ENCODE peak calls at places on chromosome 22, in eight cellular contexts. D, Z, M, S, Y, F, X and W are unnamed samples. For H3K36me3, the result is how much of the 10 kb centered on the place peaks cover.

GRCh38 chr22:27801197-27801615 is 350 bp downstream of the MN1 start:
- DNase-seq in Z (peak), X (peak), D (no peak), M (no peak), F (peak), Y (peak), S (peak), W (no peak)

GRCh38 chr22:38641476-38641875 is 14.7 kb downstream of the FAM227A start:
- DNase-seq in S (no peak), Z (no peak), Y (no peak), F (no peak), X (no peak), M (no peak), D (no peak), W (no peak)

GRCh38 chr22:40406063-40406890 is 35.9 kb downstream of the SGSM3 start:
- DNase-seq in X (no peak), S (peak), F (no peak), Y (no peak), M (no peak), D (peak), Z (no peak), W (no peak)

GRCh38 chr22:35575116-35575748 is 34.6 kb downstream of the RASD2 start:
- DNase-seq in S (no peak), X (no peak), D (no peak), F (peak), Z (no peak), M (no peak), Y (no peak), W (no peak)

GRCh38 chr22:47878460-47878859 is 1116.0 kb downstream of the TBC1D22A start:
- DNase-seq in M (peak), D (no peak), Y (no peak), X (no peak), Z (no peak), S (no peak), F (no peak), W (no peak)

GRCh38 chr22:36540867-36541642 is 12.1 kb upstream of the EIF3D start:
- DNase-seq in X (no peak), Z (no peak), Y (peak), M (peak), S (no peak), D (no peak), F (no peak), W (no peak)

GRCh38 chr22:43919106-43919965 is 4.3 kb upstream of the PNPLA3 start:
- DNase-seq in M (no peak), Z (no peak), S (no peak), X (no peak), F (peak), Y (peak), D (no peak), W (no peak)

GRCh38 chr22:32557424-32557823 is 82.8 kb downstream of the FBXO7 start:
- DNase-seq in S (no peak), M (no peak), X (no peak), Z (no peak), Y (peak), F (no peak), D (no peak), W (no peak)

GRCh38 chr22:40204331-40205116 is 26.8 kb downstream of the TNRC6B start:
- DNase-seq in D (no peak), M (no peak), Z (no peak), S (no peak), F (peak), X (no peak), Y (no peak), W (no peak)

GRCh38 chr22:22199634-22200033 is 45.0 kb upstream of the VPREB1 start:
- DNase-seq in Y (no peak), S (no peak), X (peak), M (no peak), Z (no peak), F (no peak), D (no peak), W (no peak)

GRCh38 chr22:34975721-34976120 is 90.2 kb upstream of the ISX start:
- DNase-seq in M (no peak), D (no peak), F (no peak), Y (peak), X (no peak), S (no peak), Z (no peak), W (no peak)

GRCh38 chr22:39315389-39315788 is 4.0 kb downstream of the RPL3 start:
- DNase-seq in D (no peak), Y (no peak), Z (no peak), S (no peak), M (no peak), F (no peak), X (no peak), W (no peak)

GRCh38 chr22:21803859-21804258 is 63.6 kb downstream of the MAPK1 start:
- DNase-seq in X (no peak), M (no peak), S (no peak), D (no peak), Z (no peak), Y (no peak), F (no peak), W (no peak)

GRCh38 chr22:21760640-21761039 is 25.0 kb upstream of the YPEL1 start:
- DNase-seq in F (no peak), S (no peak), X (no peak), D (no peak), M (no peak), Z (no peak), Y (peak), W (no peak)

GRCh38 chr22:28899199-28899853 is 16.0 kb downstream of the ZNRF3 start:
- DNase-seq in X (no peak), M (no peak), D (no peak), F (no peak), Y (peak), S (no peak), Z (no peak), W (no peak)

GRCh38 chr22:43823353-43823908 is 11.3 kb upstream of the EFCAB6 start:
- DNase-seq in Z (no peak), M (peak), F (no peak), D (no peak), Y (peak), S (peak), X (no peak), W (no peak)

GRCh38 chr22:23213581-23214341 is 33.5 kb downstream of the BCR start:
- DNase-seq in Y (no peak), X (no peak), S (no peak), M (no peak), F (no peak), D (no peak), Z (no peak), W (no peak)

GRCh38 chr22:32904044-32904443 is 102.5 kb downstream of the TIMP3 start:
- DNase-seq in Y (peak), M (peak), F (peak), S (no peak), X (no peak), Z (peak), D (no peak), W (no peak)

GRCh38 chr22:46078241-46079092 is 71.9 kb upstream of the PPARA start:
- DNase-seq in S (peak), F (peak), M (no peak), D (peak), X (peak), Y (peak), Z (peak), W (no peak)
- H3K4me3 ChIP-seq in S (peak), F (peak), M (no peak), D (peak), X (peak), Y (peak), Z (peak), W (no peak)

DNA sequence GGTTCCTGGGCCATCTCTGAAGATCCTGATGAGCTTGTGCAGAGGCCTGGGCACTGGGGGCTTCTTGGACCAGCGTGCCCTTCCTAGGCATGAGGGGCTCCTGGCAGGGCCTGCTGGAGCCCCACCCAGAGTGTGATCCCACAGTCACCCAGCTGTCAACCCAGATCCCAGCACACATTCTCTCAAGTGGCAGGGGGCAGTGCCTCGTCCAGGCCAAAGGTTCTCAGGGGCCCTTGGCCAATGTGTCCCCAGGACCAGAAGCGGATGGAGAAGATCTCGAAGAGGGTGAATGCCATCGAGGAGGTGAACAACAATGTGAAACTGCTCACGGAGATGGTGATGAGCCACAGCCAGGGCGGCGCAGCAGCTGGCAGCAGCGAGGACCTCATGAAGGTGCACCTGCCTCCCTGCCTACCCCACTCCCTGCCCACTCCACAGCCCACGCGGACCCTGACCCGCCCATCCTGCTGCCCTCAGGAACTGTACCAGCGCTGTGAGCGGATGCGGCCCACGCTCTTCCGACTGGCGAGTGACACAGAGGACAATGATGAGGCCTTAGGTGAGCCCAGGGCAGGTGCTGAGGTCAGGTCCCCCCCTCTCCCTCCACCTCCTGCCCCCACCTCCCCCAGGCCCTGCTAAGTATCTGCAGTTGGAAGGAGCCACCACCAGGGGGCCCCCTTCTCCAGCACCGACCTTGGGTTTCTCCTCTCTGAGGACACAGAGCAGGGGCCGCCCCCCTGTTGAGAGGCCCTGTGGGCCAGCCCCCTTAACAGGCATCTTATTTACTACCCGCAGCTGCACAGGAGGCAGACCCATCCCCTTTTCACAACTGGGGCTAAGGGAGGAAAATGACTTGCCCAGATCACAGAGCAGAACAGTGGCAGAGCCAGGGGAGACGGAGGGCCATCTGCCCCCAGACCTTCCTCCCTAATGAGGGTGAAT is 14.7 kb downstream of the GGA1 start:
- DNase-seq in D (no peak), Z (peak), S (peak), M (no peak), Y (no peak), F (peak), X (peak), W (no peak)
- TF ChIP-seq CTCF in D (peak), Z (peak), S (peak), M (peak), Y (peak), F (peak), X (peak), W (peak)

DNA sequence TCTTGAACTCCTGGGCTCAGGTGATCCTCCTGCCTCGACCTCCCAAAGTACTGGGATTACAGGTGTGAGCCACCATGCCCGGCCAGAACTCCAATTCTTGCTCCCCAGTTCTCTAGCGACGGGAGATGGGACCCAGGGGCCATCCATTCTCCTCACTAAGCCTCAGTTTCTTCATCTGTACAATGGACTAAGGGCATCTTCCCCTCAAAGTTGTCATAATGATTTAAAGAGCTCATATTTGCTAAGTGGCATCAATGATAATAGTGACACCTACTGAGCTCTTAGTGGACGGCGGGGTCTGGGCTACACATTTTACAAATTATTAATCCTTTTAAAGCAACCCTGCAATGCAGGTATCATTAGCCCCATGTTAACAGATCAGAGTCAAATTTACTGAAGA is 34.5 kb downstream of the KIAA0930 start:
- DNase-seq in D (no peak), M (no peak), Z (no peak), Y (no peak), X (no peak), S (no peak), F (no peak), W (no peak)
- H3K36me3 ChIP-seq in D (half or more), M (under half), Z (under half), Y (under half), X (under half), S (under half), F (under half), W (under half)

DNA sequence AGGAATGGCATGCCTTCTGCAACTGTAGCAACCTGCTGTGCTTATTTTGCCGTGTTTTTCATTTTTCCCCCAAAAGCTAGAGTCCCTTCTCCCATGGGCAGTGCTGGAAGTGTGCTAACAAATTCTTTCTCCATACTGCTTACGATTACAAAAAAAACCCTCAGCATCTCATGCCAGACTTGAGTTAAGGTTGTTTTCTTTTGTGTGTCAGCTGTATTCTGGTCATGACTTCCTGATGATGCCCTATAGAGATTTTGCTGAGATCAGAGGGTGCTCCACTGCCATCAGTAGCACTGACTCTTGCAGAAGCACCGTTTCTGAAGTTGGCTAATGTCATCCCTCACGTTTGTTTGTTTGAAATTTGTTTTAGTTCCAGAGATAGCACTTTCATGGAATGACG is 27.9 kb downstream of the LIMK2 start:
- DNase-seq in M (no peak), Z (no peak), Y (no peak), X (no peak), F (no peak), S (no peak), D (no peak), W (no peak)
- H3K4me3 ChIP-seq in M (no peak), Z (no peak), Y (no peak), X (no peak), F (no peak), S (no peak), D (no peak), W (no peak)

GRCh38 chr22:16960884-16961249 is 47.2 kb downstream of the GAB4 start:
- DNase-seq in X (no peak), S (no peak), M (no peak), Y (no peak), D (no peak), F (no peak), Z (no peak), W (no peak)

GRCh38 chr22:16962501-16962900 is 45.5 kb downstream of the GAB4 start:
- DNase-seq in Z (no peak), F (no peak), D (no peak), M (no peak), S (no peak), X (no peak), Y (no peak), W (no peak)

GRCh38 chr22:16963189-16963945 is 44.7 kb downstream of the GAB4 start:
- DNase-seq in Z (no peak), X (no peak), S (no peak), Y (no peak), F (no peak), M (no peak), D (no peak), W (no peak)

GRCh38 chr22:16960220-16960883 is 47.7 kb downstream of the GAB4 start:
- DNase-seq in X (no peak), F (no peak), D (no peak), Z (no peak), S (no peak), M (no peak), Y (no peak), W (no peak)

DNA sequence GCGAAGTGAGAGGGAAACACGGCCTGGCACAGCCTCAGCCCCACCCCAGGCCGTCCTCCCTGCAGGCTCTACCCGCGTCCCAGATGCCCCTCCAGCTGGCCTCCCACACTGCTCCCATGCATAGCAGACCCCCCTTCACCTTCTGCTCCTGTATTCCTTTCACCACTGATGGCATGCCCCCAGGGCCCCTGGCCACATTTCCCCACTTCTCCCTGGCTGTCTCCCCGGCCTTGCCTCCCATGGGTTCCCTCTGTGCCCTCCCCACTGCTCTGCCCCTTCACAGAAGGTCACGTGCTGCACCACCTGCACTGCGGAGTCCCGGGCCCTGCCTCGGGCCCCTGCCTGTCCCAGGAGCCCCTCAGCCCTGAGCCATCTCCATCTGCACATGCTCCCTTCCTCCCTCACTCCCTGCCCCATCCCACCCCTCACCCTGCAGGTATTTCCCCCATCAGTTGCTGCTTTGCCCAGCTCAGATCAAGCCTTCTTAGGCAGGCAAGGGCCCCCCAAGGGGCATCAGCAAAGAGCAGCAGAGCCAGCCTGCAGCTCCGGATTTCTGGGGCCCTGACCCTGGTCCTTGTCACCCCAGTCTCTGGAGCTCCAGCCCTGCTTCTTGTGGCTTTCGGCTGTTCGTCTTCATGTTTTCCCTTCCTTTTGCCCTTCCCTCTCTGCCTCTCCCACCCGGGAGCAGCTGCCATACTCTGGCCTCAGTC is 46.4 kb downstream of the GAB4 start:
- DNase-seq in S (no peak), F (no peak), M (no peak), Y (no peak), Z (no peak), D (no peak), X (no peak), W (no peak)
- TF ChIP-seq CTCF in S (no peak), F (no peak), M (no peak), Y (no peak), Z (no peak), D (no peak), X (no peak), W (no peak)

DNA sequence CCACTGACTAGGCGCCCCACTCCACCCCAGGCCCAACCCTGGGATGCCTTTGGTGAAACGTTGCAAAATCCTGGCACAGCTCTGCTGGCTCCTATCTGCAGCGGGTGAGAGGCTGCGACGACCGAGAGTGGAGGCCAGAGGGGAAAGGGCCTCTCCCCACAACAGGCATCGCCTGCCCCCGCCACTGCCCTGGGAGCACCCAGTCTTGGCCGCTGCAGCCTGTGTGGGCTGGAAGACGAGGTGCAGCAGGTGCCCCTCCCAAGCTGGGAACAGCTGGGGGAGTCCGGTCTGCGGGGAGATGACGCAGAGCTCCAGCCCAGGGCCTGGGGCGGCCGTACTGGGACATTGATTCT is 4.2 kb upstream of the PIM3 start:
- DNase-seq in M (no peak), Y (no peak), D (no peak), Z (no peak), X (peak), F (no peak), S (peak), W (no peak)
- H3K36me3 ChIP-seq in M (under half), Y (under half), D (under half), Z (under half), X (under half), F (under half), S (under half), W (under half)

DNA sequence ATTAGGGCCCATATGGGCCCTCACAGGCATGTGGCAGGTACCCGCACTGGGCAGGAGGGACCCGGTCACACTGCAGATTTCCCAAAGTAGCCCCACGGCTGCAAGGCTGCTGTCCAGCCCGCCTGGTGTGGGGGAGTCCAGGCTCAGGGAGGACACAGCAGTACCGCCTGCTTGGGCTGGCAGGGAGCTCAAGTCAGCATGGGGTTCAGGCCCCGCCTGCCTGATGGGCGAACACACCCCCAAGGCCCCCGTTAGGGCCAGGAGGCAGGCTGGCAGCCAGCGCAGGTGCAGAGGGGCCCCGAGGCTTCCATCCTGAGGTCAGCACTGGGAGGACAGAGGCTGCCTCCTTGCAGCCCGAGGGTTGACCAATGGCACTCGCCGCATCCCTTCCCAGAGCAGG is 5.5 kb downstream of the ZDHHC8 start:
- DNase-seq in M (no peak), S (no peak), F (no peak), Y (no peak), Z (no peak), D (no peak), X (no peak), W (no peak)
- H3K4me3 ChIP-seq in M (no peak), S (no peak), F (no peak), Y (no peak), Z (no peak), D (no peak), X (no peak), W (no peak)

GRCh38 chr22:24419480-24419860 is 7.9 kb upstream of the ADORA2A start:
- DNase-seq in D (no peak), S (no peak), X (peak), Y (no peak), F (peak), Z (no peak), M (no peak), W (no peak)

GRCh38 chr22:24420977-24421343 is 6.4 kb upstream of the ADORA2A start:
- DNase-seq in Y (no peak), M (no peak), D (no peak), X (no peak), Z (no peak), S (no peak), F (no peak), W (no peak)

GRCh38 chr22:24420072-24420976 is 7.1 kb upstream of the ADORA2A start:
- DNase-seq in Y (no peak), D (no peak), S (no peak), F (peak), X (peak), Z (peak), M (no peak), W (no peak)

GRCh38 chr22:24422078-24422665 is 5.2 kb upstream of the ADORA2A start:
- DNase-seq in Z (peak), Y (no peak), X (no peak), M (no peak), F (no peak), S (no peak), D (no peak), W (no peak)

GRCh38 chr22:24421428-24421931 is 5.9 kb upstream of the ADORA2A start:
- DNase-seq in M (no peak), S (no peak), Y (no peak), Z (no peak), D (no peak), F (peak), X (peak), W (no peak)
- TF ChIP-seq CTCF in M (no peak), S (no peak), Y (no peak), Z (peak), D (no peak), F (peak), X (no peak), W (peak)

GRCh38 chr22:20526305-20526627 is 18.9 kb downstream of the MED15 start:
- DNase-seq in X (no peak), Y (no peak), M (no peak), Z (no peak), D (no peak), F (no peak), S (no peak), W (no peak)
- H3K36me3 ChIP-seq in X (under half), Y (under half), M (under half), Z (under half), D (under half), F (under half), S (under half), W (under half)

GRCh38 chr22:45475063-45475747 is 27.5 kb upstream of the FBLN1 start:
- DNase-seq in F (no peak), S (peak), X (no peak), Z (no peak), D (no peak), Y (no peak), M (no peak), W (no peak)
- H3K4me3 ChIP-seq in F (no peak), S (no peak), X (no peak), Z (no peak), D (no peak), Y (no peak), M (no peak), W (no peak)